ENCODE peak calls at places on chromosomes 7 and 10, in seven cellular contexts. O, F, D, L, I, E and X are unnamed samples.
A peak's percentile ranks its signal among the peaks of the same experiment; 100 is the strongest.

GRCh38 chr7:152735443-152736004 is 24.0 kb upstream of the ACTR3B start:
- DNase-seq in I (no peak), F (peak; percentile 46), O (no peak), L (no peak), E (peak; percentile 29), D (no peak), X (no peak)

GRCh38 chr7:12133865-12134264 is 77.2 kb upstream of the TMEM106B start:
- DNase-seq in I (no peak), L (no peak), F (no peak), E (no peak), O (no peak), D (no peak), X (no peak)

GRCh38 chr7:33964417-33965115 is 59.2 kb downstream of the BMPER start:
- DNase-seq in O (no peak), D (no peak), F (peak; percentile 26), I (no peak), L (no peak), E (no peak), X (no peak)

GRCh38 chr10:104353325-104354048 is at the start of gene CFAP58:
- DNase-seq in L (peak; percentile 77), O (peak; percentile 93), E (no peak), D (peak; percentile 93), F (peak; percentile 89), I (peak; percentile 95), X (peak; percentile 92)

GRCh38 chr10:87054373-87055295 is 34.5 kb downstream of the FAM25A start:
- DNase-seq in O (no peak), E (no peak), I (no peak), L (no peak), F (peak; percentile 79), D (no peak), X (no peak)

GRCh38 chr10:82558208-82558607 is 683.2 kb downstream of the NRG3 start:
- DNase-seq in E (no peak), F (no peak), D (no peak), L (no peak), I (no peak), O (no peak), X (no peak)

GRCh38 chr7:46169384-46169755 is 248.3 kb upstream of the IGFBP3 start:
- DNase-seq in F (no peak), L (no peak), I (no peak), D (no peak), O (no peak), E (no peak), X (no peak)

GRCh38 chr10:14674376-14675050 is 100.2 kb downstream of the FAM107B start:
- DNase-seq in F (no peak), I (no peak), O (no peak), L (peak; percentile 25), D (peak; percentile 71), E (no peak), X (no peak)

GRCh38 chr7:135406908-135407307 is 103.0 kb downstream of the CNOT4 start:
- DNase-seq in I (no peak), L (no peak), F (no peak), D (no peak), E (no peak), O (no peak), X (no peak)

GRCh38 chr10:8133146-8133545 is 78.7 kb downstream of the GATA3 start:
- DNase-seq in L (no peak), E (no peak), D (no peak), F (no peak), O (no peak), I (no peak), X (peak; percentile 79)

GRCh38 chr7:6166443-6166871 is 106.0 kb downstream of the CYTH3 start:
- DNase-seq in I (peak; percentile 54), F (no peak), D (no peak), E (no peak), O (peak; percentile 34), L (no peak), X (no peak)

GRCh38 chr10:11245510-11245909 is 227.8 kb downstream of the CELF2 start:
- DNase-seq in E (no peak), F (no peak), O (no peak), D (no peak), I (no peak), L (no peak), X (peak; percentile 52)

GRCh38 chr7:137850586-137850985 is 3.8 kb upstream of the DGKI start:
- DNase-seq in E (no peak), L (no peak), F (no peak), I (no peak), D (no peak), O (no peak), X (no peak)

GRCh38 chr7:39349452-39350123 is 216.6 kb upstream of the YAE1 start:
- DNase-seq in E (no peak), D (no peak), I (no peak), O (no peak), F (no peak), L (no peak), X (no peak)

GRCh38 chr7:80134536-80135305 is at the start of gene GNAI1:
- DNase-seq in O (peak; percentile 88), F (peak; percentile 81), D (peak; percentile 41), E (no peak), I (peak; percentile 88), L (peak; percentile 83), X (peak; percentile 50)

GRCh38 chr10:50326757-50327701 is 75.7 kb upstream of the ASAH2 start:
- DNase-seq in D (no peak), F (peak; percentile 94), O (no peak), I (no peak), E (peak; percentile 42), L (no peak), X (no peak)

GRCh38 chr7:33845991-33846509 is 59.3 kb upstream of the BMPER start:
- DNase-seq in F (peak; percentile 64), L (no peak), I (no peak), O (no peak), E (no peak), D (no peak), X (no peak)

GRCh38 chr10:82890573-82890972 is 1015.6 kb downstream of the NRG3 start:
- DNase-seq in O (no peak), F (no peak), E (no peak), D (no peak), I (no peak), L (no peak), X (no peak)

GRCh38 chr7:127838816-127839415 is 186.9 kb downstream of the SND1 start:
- DNase-seq in F (peak; percentile 32), E (no peak), L (no peak), I (no peak), D (no peak), O (no peak), X (no peak)

GRCh38 chr10:42476101-42476500 is 162.3 kb downstream of the ZNF33B start:
- DNase-seq in I (no peak), D (no peak), O (no peak), E (no peak), F (no peak), L (no peak), X (no peak)

GRCh38 chr10:42477170-42477569 is 161.2 kb downstream of the ZNF33B start:
- DNase-seq in L (no peak), F (no peak), D (no peak), E (no peak), O (no peak), I (no peak), X (no peak)

GRCh38 chr10:42479057-42479456 is 159.3 kb downstream of the ZNF33B start:
- DNase-seq in L (no peak), F (no peak), O (no peak), I (no peak), D (no peak), E (no peak), X (no peak)

DNA sequence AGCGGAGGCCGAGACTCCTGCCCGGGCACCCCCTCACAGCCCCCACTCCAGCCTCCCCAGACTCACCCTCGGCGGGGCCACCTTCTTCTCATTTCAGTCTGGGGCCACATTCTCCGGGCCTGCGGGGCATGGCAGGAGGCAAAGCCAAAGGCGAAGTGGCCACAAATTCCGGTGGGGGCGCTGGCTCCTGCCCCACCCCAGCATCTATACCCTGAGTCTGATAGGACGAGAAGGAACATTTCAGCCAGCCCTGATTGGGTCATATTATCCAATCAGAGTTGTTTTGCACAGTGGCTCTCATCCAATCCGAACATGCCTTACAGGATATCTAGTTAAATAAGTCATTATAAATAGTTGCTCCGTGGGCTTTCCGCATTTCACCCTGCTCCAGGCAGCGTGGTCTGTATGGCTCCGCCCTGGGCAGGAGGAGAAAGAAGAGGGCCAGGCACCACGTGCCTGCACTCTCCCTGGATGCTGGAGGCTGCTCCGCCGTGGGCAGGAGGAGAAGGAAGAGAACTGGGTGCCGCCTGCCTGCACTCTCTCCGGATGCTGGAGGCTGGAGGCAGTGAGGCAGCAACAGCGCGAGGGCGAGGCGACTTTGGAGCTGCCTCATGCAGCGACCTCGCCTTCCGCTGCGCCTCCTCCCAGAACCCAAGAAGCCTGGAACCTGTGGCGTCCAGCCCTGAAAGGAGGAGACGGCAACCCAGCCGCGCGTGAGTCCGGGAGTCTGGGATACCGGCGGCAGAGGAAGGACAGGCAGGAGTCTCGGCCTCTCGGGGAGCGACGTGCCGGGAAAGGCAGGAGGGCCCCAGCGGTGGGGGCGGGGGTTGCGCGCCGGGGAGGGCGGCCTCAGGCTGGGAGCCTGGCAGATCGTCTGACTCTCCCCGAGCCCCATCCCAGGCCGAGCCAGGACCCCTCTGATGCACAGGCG is 162.9 kb downstream of the ZNF33B start:
- DNase-seq in I (peak; percentile 50), F (peak; percentile 70), D (no peak), E (peak; percentile 29), O (no peak), L (no peak), X (no peak)
- TF ChIP-seq CTCF in I (no peak), F (no peak), D (no peak), E (no peak), O (no peak), L (no peak), X (no peak)

GRCh38 chr10:110498087-110498981 is 627 bp downstream of the DUSP5 start:
- DNase-seq in O (peak; percentile 71), F (peak; percentile 67), D (peak; percentile 56), E (no peak), L (peak; percentile 26), I (peak; percentile 66), X (peak; percentile 65)
- TF ChIP-seq CTCF in O (no peak), F (no peak), D (peak; percentile 2), E (no peak), L (no peak), I (no peak), X (no peak)

DNA sequence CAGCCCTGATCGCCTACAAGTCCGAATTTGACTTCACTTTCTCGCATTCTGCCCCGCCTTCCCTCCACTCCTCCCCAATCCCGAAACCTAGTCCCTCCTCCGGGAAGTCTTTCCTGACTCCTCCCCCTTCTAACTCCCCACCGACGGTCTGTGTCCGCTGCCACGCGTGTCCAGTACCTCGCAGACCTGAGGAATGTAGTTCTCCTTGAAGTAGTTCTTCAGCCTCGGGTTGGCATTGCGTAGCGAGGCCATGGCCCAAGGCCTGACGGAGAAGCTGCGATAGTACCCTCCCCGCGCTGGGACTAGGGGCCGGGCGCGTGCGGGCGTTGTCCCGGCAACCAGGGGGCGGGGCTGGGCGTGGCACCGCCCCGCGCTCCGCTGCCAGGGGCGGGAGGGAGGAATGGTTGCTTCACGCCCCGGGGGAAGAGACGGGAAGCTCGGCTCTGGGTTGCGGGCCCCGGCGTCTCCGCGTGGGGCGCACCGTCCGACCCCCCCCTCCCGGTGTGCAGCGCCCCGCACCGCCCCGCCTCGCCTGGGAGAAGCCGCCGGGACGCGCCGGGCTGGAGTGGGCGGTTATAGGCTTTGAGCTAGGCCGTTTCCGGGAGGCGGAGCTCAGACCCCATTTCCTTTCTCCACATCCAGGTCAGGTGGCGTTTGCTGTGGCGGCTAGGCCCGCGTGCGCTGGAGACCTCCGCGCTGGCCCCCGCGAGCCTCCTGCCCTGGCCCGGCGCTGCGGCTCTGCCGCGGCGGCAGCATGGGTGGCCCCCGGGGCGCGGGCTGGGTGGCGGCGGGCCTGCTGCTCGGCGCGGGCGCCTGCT is at the start of the genes ARMC10 and FBXL13:
- DNase-seq in L (peak; percentile 82), I (peak; percentile 92), D (peak; percentile 93), E (peak; percentile 67), O (peak; percentile 92), F (peak; percentile 88), X (peak; percentile 93)
- TF ChIP-seq CTCF in L (peak; percentile 44), I (peak; percentile 34), D (no peak), E (no peak), O (peak; percentile 9), F (no peak), X (no peak)

GRCh38 chr7:45111298-45112223 is at the start of gene TBRG4:
- DNase-seq in I (peak; percentile 96), F (peak; percentile 92), O (peak; percentile 93), D (peak; percentile 94), E (peak; percentile 78), L (peak; percentile 82), X (peak; percentile 97)
- TF ChIP-seq CTCF in I (no peak), F (peak; percentile 42), O (peak; percentile 15), D (peak; percentile 52), E (no peak), L (peak; percentile 52), X (no peak)